ENCODE peak calls at places on chromosome 7, in eight cellular contexts. N is kidney, L is neural crest cell, C is HCT116, B is HFF-Myc, P is pancreas, J is GM20000, H is heart left ventricle. E is an unnamed sample.

GRCh38 chr7:30705008-30705407 is 22.8 kb upstream of the CRHR2 start:
- DNase-seq in N (peak), L (no peak), C (no peak), B (no peak), P (no peak), J (no peak), H (no peak), E (no peak)

GRCh38 chr7:115812796-115813195 is 217.8 kb downstream of the TFEC start:
- DNase-seq in N (no peak), L (peak), C (no peak), B (no peak), P (no peak), J (no peak), H (no peak), E (no peak)

GRCh38 chr7:101921061-101921460 is 103.6 kb downstream of the CUX1 start:
- DNase-seq in N (no peak), L (no peak), C (no peak), B (no peak), P (no peak), J (no peak), H (no peak), E (no peak)

GRCh38 chr7:3991771-3992231 is 690.3 kb upstream of the FOXK1 start:
- DNase-seq in N (no peak), L (no peak), C (no peak), B (no peak), P (no peak), J (no peak), H (no peak), E (no peak)

GRCh38 chr7:129911790-129912189 is 41.0 kb downstream of the UBE2H start:
- DNase-seq in N (no peak), L (no peak), C (no peak), B (no peak), P (no peak), J (no peak), H (no peak), E (no peak)

GRCh38 chr7:44431091-44431608 is 59.3 kb downstream of the NUDCD3 start:
- DNase-seq in N (no peak), L (no peak), C (no peak), B (no peak), P (no peak), J (peak), H (no peak), E (peak)

GRCh38 chr7:109121599-109122300 is 552.1 kb downstream of the DNAJB9 start:
- DNase-seq in N (no peak), L (no peak), C (no peak), B (no peak), P (no peak), J (no peak), H (no peak), E (no peak)

GRCh38 chr7:28804990-28805389 is 153.1 kb downstream of the TRIL start:
- DNase-seq in N (no peak), L (no peak), C (no peak), B (peak), P (no peak), J (no peak), H (no peak), E (no peak)

GRCh38 chr7:16933296-16934248 is 51.8 kb upstream of the AGR3 start:
- DNase-seq in N (no peak), L (no peak), C (no peak), B (no peak), P (no peak), J (no peak), H (no peak), E (no peak)

GRCh38 chr7:2353650-2354172 is 916 bp upstream of the EIF3B start:
- DNase-seq in N (peak), L (no peak), C (peak), B (no peak), P (peak), J (peak), H (peak), E (peak)

GRCh38 chr7:34158754-34159153 is 253.4 kb downstream of the BMPER start:
- DNase-seq in N (no peak), L (no peak), C (no peak), B (no peak), P (peak), J (no peak), H (no peak), E (no peak)

GRCh38 chr7:132321387-132321786 is 254.9 kb downstream of the PLXNA4 start:
- DNase-seq in N (no peak), L (peak), C (no peak), B (peak), P (no peak), J (no peak), H (no peak), E (no peak)
- TF ChIP-seq CTCF in N (no peak), L (no peak), C (no peak), B (peak), P (no peak), J (no peak), H (no peak), E (no peak)

GRCh38 chr7:139393621-139394215 is 34.0 kb downstream of the LUC7L2 start:
- DNase-seq in N (no peak), L (no peak), C (no peak), B (no peak), P (no peak), J (no peak), H (no peak), E (no peak)
- TF ChIP-seq CTCF in N (no peak), L (no peak), C (no peak), B (no peak), P (no peak), J (no peak), H (no peak), E (no peak)

DNA sequence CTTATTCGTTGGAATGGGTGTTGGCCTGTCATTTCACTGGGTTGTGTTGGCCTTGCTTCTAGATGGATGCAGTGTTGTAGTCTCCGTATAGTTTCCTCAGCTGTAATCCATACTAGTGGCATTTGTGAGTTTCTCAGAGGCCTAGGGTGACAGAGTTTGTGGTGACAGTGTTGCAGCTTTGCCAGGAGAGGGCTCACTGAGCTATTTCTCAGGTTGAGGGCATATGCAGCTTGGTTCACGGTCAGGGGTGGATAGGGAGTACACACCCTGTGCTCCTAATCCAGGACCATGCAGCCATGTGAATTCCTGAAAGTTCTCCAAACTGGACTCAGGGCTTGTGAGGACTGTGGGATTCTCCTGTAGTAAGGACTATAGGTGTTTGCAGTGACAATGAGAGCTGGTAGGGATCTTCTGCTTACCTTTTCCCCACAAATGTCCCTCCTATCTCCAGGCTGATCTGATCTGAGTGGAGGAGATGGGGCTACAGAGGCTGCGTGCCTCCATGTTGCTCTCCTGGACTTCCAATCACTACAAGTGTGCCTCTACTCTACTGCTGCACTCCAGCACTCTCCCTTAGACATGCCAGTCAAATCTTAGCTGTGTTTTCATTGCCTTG is 229.0 kb downstream of the STK31 start:
- DNase-seq in N (no peak), L (peak), C (peak), B (no peak), P (no peak), J (peak), H (no peak), E (peak)
- TF ChIP-seq CTCF in N (peak), L (peak), C (peak), B (no peak), P (no peak), J (peak), H (no peak), E (peak)

GRCh38 chr7:114534957-114535356 is 120.3 kb downstream of the FOXP2 start:
- DNase-seq in N (no peak), L (no peak), C (no peak), B (no peak), P (no peak), J (no peak), H (no peak), E (no peak)

GRCh38 chr7:114540291-114540690 is 125.7 kb downstream of the FOXP2 start:
- DNase-seq in N (no peak), L (no peak), C (no peak), B (no peak), P (no peak), J (no peak), H (no peak), E (no peak)

DNA sequence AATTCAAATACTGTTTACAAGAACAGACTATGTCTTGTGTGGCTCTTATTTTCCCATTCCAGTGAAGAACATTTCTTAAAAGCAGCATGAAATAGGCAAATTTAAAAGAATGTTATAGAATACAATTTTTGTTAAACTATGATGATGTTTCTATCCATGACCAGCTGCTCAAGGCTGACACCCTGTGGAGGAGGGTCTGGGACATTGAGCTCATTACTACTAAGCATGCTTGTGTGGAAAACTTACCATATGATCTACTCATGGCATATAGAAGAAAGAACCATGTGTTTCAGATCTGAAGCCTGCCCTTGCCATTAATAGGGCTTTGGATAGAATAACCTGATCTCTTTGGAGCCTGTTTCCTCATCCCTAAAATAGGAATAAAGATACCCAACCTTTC is 125.0 kb downstream of the FOXP2 start:
- DNase-seq in N (no peak), L (no peak), C (peak), B (peak), P (no peak), J (no peak), H (no peak), E (peak)
- TF ChIP-seq CTCF in N (peak), L (peak), C (peak), B (peak), P (no peak), J (no peak), H (peak), E (no peak)

GRCh38 chr7:134879815-134880475 is 100.5 kb downstream of the CALD1 start:
- DNase-seq in N (no peak), L (no peak), C (no peak), B (no peak), P (no peak), J (no peak), H (no peak), E (no peak)

GRCh38 chr7:134882481-134882880 is 103.0 kb downstream of the CALD1 start:
- DNase-seq in N (no peak), L (no peak), C (no peak), B (no peak), P (no peak), J (no peak), H (no peak), E (no peak)

GRCh38 chr7:134874407-134874806 is 95.0 kb downstream of the CALD1 start:
- DNase-seq in N (no peak), L (no peak), C (no peak), B (no peak), P (no peak), J (no peak), H (no peak), E (no peak)

GRCh38 chr7:134875867-134876266 is 96.4 kb downstream of the CALD1 start:
- DNase-seq in N (no peak), L (no peak), C (no peak), B (no peak), P (no peak), J (no peak), H (no peak), E (no peak)

GRCh38 chr7:134878731-134879295 is 99.4 kb downstream of the CALD1 start:
- DNase-seq in N (no peak), L (no peak), C (no peak), B (no peak), P (no peak), J (no peak), H (no peak), E (no peak)
- TF ChIP-seq CTCF in N (no peak), L (no peak), C (no peak), B (peak), P (no peak), J (no peak), H (no peak), E (no peak)

GRCh38 chr7:156989766-156990535 is 20.5 kb downstream of the MNX1 start:
- DNase-seq in N (no peak), L (no peak), C (no peak), B (no peak), P (no peak), J (no peak), H (no peak), E (no peak)
- TF ChIP-seq CTCF in N (no peak), L (no peak), C (no peak), B (no peak), P (no peak), J (no peak), H (no peak), E (no peak)

GRCh38 chr7:24908757-24909156 is 71.2 kb downstream of the OSBPL3 start:
- DNase-seq in N (no peak), L (no peak), C (no peak), B (no peak), P (no peak), J (no peak), H (no peak), E (no peak)

GRCh38 chr7:24912874-24913514 is 67.0 kb downstream of the OSBPL3 start:
- DNase-seq in N (no peak), L (no peak), C (no peak), B (no peak), P (peak), J (no peak), H (no peak), E (no peak)

GRCh38 chr7:24912424-24912823 is 67.6 kb downstream of the OSBPL3 start:
- DNase-seq in N (no peak), L (no peak), C (no peak), B (no peak), P (no peak), J (no peak), H (no peak), E (no peak)

GRCh38 chr7:24910551-24911212 is 69.3 kb downstream of the OSBPL3 start:
- DNase-seq in N (no peak), L (no peak), C (no peak), B (no peak), P (no peak), J (no peak), H (no peak), E (no peak)

DNA sequence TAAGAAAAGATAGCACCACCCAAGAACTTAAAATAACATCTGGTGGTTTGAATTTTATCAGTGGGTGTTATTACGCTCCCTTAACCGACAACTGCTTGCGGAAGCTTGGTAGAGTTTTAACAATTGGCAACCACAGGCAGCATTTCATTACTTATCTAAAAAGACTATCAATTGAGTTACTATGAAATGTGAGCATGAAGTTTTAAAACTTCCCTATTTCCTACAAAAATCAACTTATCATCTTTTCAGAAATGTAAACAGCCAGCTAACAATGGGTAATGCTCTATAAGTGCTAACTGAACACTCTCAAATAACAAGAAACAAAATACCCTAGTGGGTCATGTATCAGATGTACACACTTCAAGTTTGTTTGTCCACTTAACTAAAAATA is 68.8 kb downstream of the OSBPL3 start:
- DNase-seq in N (no peak), L (no peak), C (no peak), B (no peak), P (no peak), J (no peak), H (no peak), E (no peak)
- TF ChIP-seq CTCF in N (no peak), L (no peak), C (no peak), B (no peak), P (no peak), J (no peak), H (no peak), E (no peak)

GRCh38 chr7:81267508-81267907 is 348.7 kb upstream of the SEMA3C start:
- DNase-seq in N (no peak), L (no peak), C (no peak), B (no peak), P (no peak), J (no peak), H (no peak), E (no peak)
- TF ChIP-seq CTCF in N (no peak), L (no peak), C (no peak), B (no peak), P (no peak), J (no peak), H (no peak), E (no peak)

GRCh38 chr7:128393526-128394330 is 16.1 kb downstream of the IMPDH1 start:
- DNase-seq in N (no peak), L (no peak), C (no peak), B (no peak), P (no peak), J (no peak), H (no peak), E (no peak)

GRCh38 chr7:128392446-128393327 is 17.1 kb downstream of the IMPDH1 start:
- DNase-seq in N (peak), L (no peak), C (no peak), B (no peak), P (no peak), J (no peak), H (no peak), E (no peak)

GRCh38 chr7:128395748-128396147 is 14.0 kb downstream of the IMPDH1 start:
- DNase-seq in N (no peak), L (no peak), C (no peak), B (no peak), P (no peak), J (no peak), H (no peak), E (no peak)

GRCh38 chr7:128396357-128396756 is 13.4 kb downstream of the IMPDH1 start:
- DNase-seq in N (no peak), L (no peak), C (no peak), B (no peak), P (no peak), J (no peak), H (no peak), E (no peak)

GRCh38 chr7:128394904-128395496 is 14.8 kb downstream of the IMPDH1 start:
- DNase-seq in N (no peak), L (no peak), C (no peak), B (no peak), P (no peak), J (no peak), H (no peak), E (no peak)
- TF ChIP-seq CTCF in N (no peak), L (no peak), C (no peak), B (no peak), P (no peak), J (no peak), H (no peak), E (no peak)